ENCODE peak calls at places on chromosomes 7 and 10, in four cellular contexts. One of them, this sample, is unnamed.

GRCh38 chr7:138429577-138430250 is 30.3 kb upstream of the TRIM24 start:
- DNase-seq in stimulated activated CD8-positive, alpha-beta memory T cell treated with anti-CD3 and anti-CD28 coated beads, Interleukin-4, amount 100 ng/mL, for 4 hours: no peak
- DNase-seq in SK-MEL-5: no peak
- DNase-seq in left ventricle myocardium inferior: no peak
- DNase-seq in this sample: peak; percentile 13

GRCh38 chr7:100588438-100588837 is 2.3 kb downstream of the FBXO24 start:
- DNase-seq in stimulated activated CD8-positive, alpha-beta memory T cell treated with anti-CD3 and anti-CD28 coated beads, Interleukin-4, amount 100 ng/mL, for 4 hours: no peak
- DNase-seq in SK-MEL-5: peak; percentile 63
- DNase-seq in left ventricle myocardium inferior: no peak
- DNase-seq in this sample: peak; percentile 69

GRCh38 chr10:75547391-75548298 is 116.2 kb downstream of the LRMDA start:
- DNase-seq in stimulated activated CD8-positive, alpha-beta memory T cell treated with anti-CD3 and anti-CD28 coated beads, Interleukin-4, amount 100 ng/mL, for 4 hours: no peak
- DNase-seq in SK-MEL-5: no peak
- DNase-seq in left ventricle myocardium inferior: no peak
- DNase-seq in this sample: peak; percentile 77

GRCh38 chr10:28177944-28178637 is 124.8 kb downstream of the MPP7 start:
- DNase-seq in stimulated activated CD8-positive, alpha-beta memory T cell treated with anti-CD3 and anti-CD28 coated beads, Interleukin-4, amount 100 ng/mL, for 4 hours: no peak
- DNase-seq in SK-MEL-5: no peak
- DNase-seq in left ventricle myocardium inferior: no peak
- DNase-seq in this sample: peak; percentile 83

GRCh38 chr7:96973986-96974385 is 31.4 kb upstream of the DLX6 start:
- DNase-seq in stimulated activated CD8-positive, alpha-beta memory T cell treated with anti-CD3 and anti-CD28 coated beads, Interleukin-4, amount 100 ng/mL, for 4 hours: no peak
- DNase-seq in SK-MEL-5: no peak
- DNase-seq in left ventricle myocardium inferior: no peak
- DNase-seq in this sample: no peak

GRCh38 chr7:66371096-66371824 is 166.1 kb downstream of the TPST1 start:
- DNase-seq in stimulated activated CD8-positive, alpha-beta memory T cell treated with anti-CD3 and anti-CD28 coated beads, Interleukin-4, amount 100 ng/mL, for 4 hours: no peak
- DNase-seq in SK-MEL-5: no peak
- DNase-seq in left ventricle myocardium inferior: no peak
- DNase-seq in this sample: no peak

GRCh38 chr7:45591101-45591906 is 17.1 kb downstream of the ADCY1 start:
- DNase-seq in stimulated activated CD8-positive, alpha-beta memory T cell treated with anti-CD3 and anti-CD28 coated beads, Interleukin-4, amount 100 ng/mL, for 4 hours: no peak
- DNase-seq in SK-MEL-5: no peak
- DNase-seq in left ventricle myocardium inferior: no peak
- DNase-seq in this sample: no peak

GRCh38 chr10:108450280-108450679 is 1285.8 kb upstream of the SORCS1 start:
- DNase-seq in stimulated activated CD8-positive, alpha-beta memory T cell treated with anti-CD3 and anti-CD28 coated beads, Interleukin-4, amount 100 ng/mL, for 4 hours: no peak
- DNase-seq in SK-MEL-5: no peak
- DNase-seq in left ventricle myocardium inferior: no peak
- DNase-seq in this sample: no peak

GRCh38 chr10:65275296-65275695 is 1650.5 kb upstream of the LRRTM3 start:
- DNase-seq in stimulated activated CD8-positive, alpha-beta memory T cell treated with anti-CD3 and anti-CD28 coated beads, Interleukin-4, amount 100 ng/mL, for 4 hours: no peak
- DNase-seq in SK-MEL-5: no peak
- DNase-seq in left ventricle myocardium inferior: no peak
- DNase-seq in this sample: no peak

GRCh38 chr7:69761290-69761922 is 163.1 kb downstream of the AUTS2 start:
- DNase-seq in stimulated activated CD8-positive, alpha-beta memory T cell treated with anti-CD3 and anti-CD28 coated beads, Interleukin-4, amount 100 ng/mL, for 4 hours: no peak
- DNase-seq in SK-MEL-5: no peak
- DNase-seq in left ventricle myocardium inferior: no peak
- DNase-seq in this sample: no peak

GRCh38 chr7:142714375-142714774 is 34.9 kb upstream of the PRSS1 start:
- DNase-seq in stimulated activated CD8-positive, alpha-beta memory T cell treated with anti-CD3 and anti-CD28 coated beads, Interleukin-4, amount 100 ng/mL, for 4 hours: no peak
- DNase-seq in SK-MEL-5: no peak
- DNase-seq in left ventricle myocardium inferior: no peak
- DNase-seq in this sample: no peak

GRCh38 chr7:66542528-66543373 is 85.9 kb upstream of the KCTD7 start:
- DNase-seq in stimulated activated CD8-positive, alpha-beta memory T cell treated with anti-CD3 and anti-CD28 coated beads, Interleukin-4, amount 100 ng/mL, for 4 hours: no peak
- DNase-seq in SK-MEL-5: no peak
- DNase-seq in left ventricle myocardium inferior: no peak
- DNase-seq in this sample: no peak

GRCh38 chr7:143318661-143319060 is 2.8 kb downstream of the CLCN1 start:
- DNase-seq in stimulated activated CD8-positive, alpha-beta memory T cell treated with anti-CD3 and anti-CD28 coated beads, Interleukin-4, amount 100 ng/mL, for 4 hours: no peak
- DNase-seq in SK-MEL-5: no peak
- DNase-seq in left ventricle myocardium inferior: no peak
- DNase-seq in this sample: no peak

GRCh38 chr7:55365103-55365679 is at the start of gene LANCL2:
- DNase-seq in stimulated activated CD8-positive, alpha-beta memory T cell treated with anti-CD3 and anti-CD28 coated beads, Interleukin-4, amount 100 ng/mL, for 4 hours: peak; percentile 15
- DNase-seq in SK-MEL-5: peak; percentile 56
- DNase-seq in left ventricle myocardium inferior: no peak
- DNase-seq in this sample: peak; percentile 29

GRCh38 chr7:106138776-106139175 is 26.7 kb upstream of the SYPL1 start:
- DNase-seq in stimulated activated CD8-positive, alpha-beta memory T cell treated with anti-CD3 and anti-CD28 coated beads, Interleukin-4, amount 100 ng/mL, for 4 hours: no peak
- DNase-seq in SK-MEL-5: no peak
- DNase-seq in left ventricle myocardium inferior: no peak
- DNase-seq in this sample: no peak

GRCh38 chr7:2710901-2711551 is 23.0 kb downstream of the AMZ1 start:
- DNase-seq in stimulated activated CD8-positive, alpha-beta memory T cell treated with anti-CD3 and anti-CD28 coated beads, Interleukin-4, amount 100 ng/mL, for 4 hours: no peak
- DNase-seq in SK-MEL-5: peak; percentile 73
- DNase-seq in left ventricle myocardium inferior: no peak
- DNase-seq in this sample: peak; percentile 4

GRCh38 chr10:48836605-48837004 is 103.0 kb downstream of the LRRC18 start:
- DNase-seq in stimulated activated CD8-positive, alpha-beta memory T cell treated with anti-CD3 and anti-CD28 coated beads, Interleukin-4, amount 100 ng/mL, for 4 hours: no peak
- DNase-seq in SK-MEL-5: no peak
- DNase-seq in left ventricle myocardium inferior: peak; percentile 41
- DNase-seq in this sample: no peak

GRCh38 chr10:124267231-124267885 is 151.4 kb downstream of the OAT start:
- DNase-seq in stimulated activated CD8-positive, alpha-beta memory T cell treated with anti-CD3 and anti-CD28 coated beads, Interleukin-4, amount 100 ng/mL, for 4 hours: no peak
- DNase-seq in SK-MEL-5: no peak
- DNase-seq in left ventricle myocardium inferior: peak; percentile 41
- DNase-seq in this sample: no peak

GRCh38 chr10:129963831-129964501 is at the start of gene EBF3:
- DNase-seq in stimulated activated CD8-positive, alpha-beta memory T cell treated with anti-CD3 and anti-CD28 coated beads, Interleukin-4, amount 100 ng/mL, for 4 hours: no peak
- DNase-seq in SK-MEL-5: peak; percentile 85
- DNase-seq in left ventricle myocardium inferior: peak; percentile 90
- DNase-seq in this sample: no peak

GRCh38 chr7:123410273-123410928 is 124.0 kb downstream of the IQUB start:
- DNase-seq in stimulated activated CD8-positive, alpha-beta memory T cell treated with anti-CD3 and anti-CD28 coated beads, Interleukin-4, amount 100 ng/mL, for 4 hours: no peak
- DNase-seq in SK-MEL-5: peak; percentile 21
- DNase-seq in left ventricle myocardium inferior: peak; percentile 22
- DNase-seq in this sample: peak; percentile 4

GRCh38 chr10:106795619-106796018 is 368.9 kb downstream of the SORCS1 start:
- DNase-seq in stimulated activated CD8-positive, alpha-beta memory T cell treated with anti-CD3 and anti-CD28 coated beads, Interleukin-4, amount 100 ng/mL, for 4 hours: no peak
- DNase-seq in SK-MEL-5: peak; percentile 50
- DNase-seq in left ventricle myocardium inferior: peak; percentile 24
- DNase-seq in this sample: peak; percentile 83

GRCh38 chr10:132616170-132616994 is 78.8 kb downstream of the INPP5A start:
- DNase-seq in stimulated activated CD8-positive, alpha-beta memory T cell treated with anti-CD3 and anti-CD28 coated beads, Interleukin-4, amount 100 ng/mL, for 4 hours: peak; percentile 33
- DNase-seq in SK-MEL-5: no peak
- DNase-seq in left ventricle myocardium inferior: no peak
- DNase-seq in this sample: no peak

GRCh38 chr7:289756-290553 is at the start of gene FOXL3:
- DNase-seq in stimulated activated CD8-positive, alpha-beta memory T cell treated with anti-CD3 and anti-CD28 coated beads, Interleukin-4, amount 100 ng/mL, for 4 hours: no peak
- DNase-seq in SK-MEL-5: no peak
- DNase-seq in left ventricle myocardium inferior: no peak
- DNase-seq in this sample: no peak

GRCh38 chr7:132379292-132379691 is 197.0 kb downstream of the PLXNA4 start:
- DNase-seq in stimulated activated CD8-positive, alpha-beta memory T cell treated with anti-CD3 and anti-CD28 coated beads, Interleukin-4, amount 100 ng/mL, for 4 hours: no peak
- DNase-seq in SK-MEL-5: no peak
- DNase-seq in left ventricle myocardium inferior: no peak
- DNase-seq in this sample: no peak

GRCh38 chr7:155815332-155816191 is 3.3 kb upstream of the SHH start:
- DNase-seq in stimulated activated CD8-positive, alpha-beta memory T cell treated with anti-CD3 and anti-CD28 coated beads, Interleukin-4, amount 100 ng/mL, for 4 hours: peak; percentile 16
- DNase-seq in SK-MEL-5: peak; percentile 78
- DNase-seq in left ventricle myocardium inferior: no peak
- DNase-seq in this sample: peak; percentile 55

GRCh38 chr7:1925349-1925748 is 255.3 kb downstream of the ELFN1 start:
- DNase-seq in stimulated activated CD8-positive, alpha-beta memory T cell treated with anti-CD3 and anti-CD28 coated beads, Interleukin-4, amount 100 ng/mL, for 4 hours: no peak
- DNase-seq in SK-MEL-5: peak; percentile 34
- DNase-seq in left ventricle myocardium inferior: no peak
- DNase-seq in this sample: peak; percentile 20

GRCh38 chr7:3493499-3493898 is 192.4 kb downstream of the SDK1 start:
- DNase-seq in stimulated activated CD8-positive, alpha-beta memory T cell treated with anti-CD3 and anti-CD28 coated beads, Interleukin-4, amount 100 ng/mL, for 4 hours: no peak
- DNase-seq in SK-MEL-5: no peak
- DNase-seq in left ventricle myocardium inferior: no peak
- DNase-seq in this sample: no peak

GRCh38 chr7:152365982-152366603 is 69.7 kb downstream of the KMT2C start:
- DNase-seq in stimulated activated CD8-positive, alpha-beta memory T cell treated with anti-CD3 and anti-CD28 coated beads, Interleukin-4, amount 100 ng/mL, for 4 hours: no peak
- DNase-seq in SK-MEL-5: no peak
- DNase-seq in left ventricle myocardium inferior: no peak
- DNase-seq in this sample: no peak

GRCh38 chr10:86267286-86268195 is 99.1 kb downstream of the GRID1 start:
- DNase-seq in stimulated activated CD8-positive, alpha-beta memory T cell treated with anti-CD3 and anti-CD28 coated beads, Interleukin-4, amount 100 ng/mL, for 4 hours: no peak
- DNase-seq in SK-MEL-5: no peak
- DNase-seq in left ventricle myocardium inferior: no peak
- DNase-seq in this sample: no peak

GRCh38 chr10:47415520-47416304 is 31.6 kb upstream of the ZNF488 start:
- DNase-seq in stimulated activated CD8-positive, alpha-beta memory T cell treated with anti-CD3 and anti-CD28 coated beads, Interleukin-4, amount 100 ng/mL, for 4 hours: no peak
- DNase-seq in SK-MEL-5: no peak
- DNase-seq in left ventricle myocardium inferior: no peak
- DNase-seq in this sample: no peak

GRCh38 chr7:44980393-44981034 is 1.7 kb upstream of the MYO1G start:
- DNase-seq in stimulated activated CD8-positive, alpha-beta memory T cell treated with anti-CD3 and anti-CD28 coated beads, Interleukin-4, amount 100 ng/mL, for 4 hours: no peak
- DNase-seq in SK-MEL-5: peak; percentile 49
- DNase-seq in left ventricle myocardium inferior: no peak
- DNase-seq in this sample: no peak

GRCh38 chr7:92874567-92874966 is 38.2 kb upstream of the CDK6 start:
- DNase-seq in stimulated activated CD8-positive, alpha-beta memory T cell treated with anti-CD3 and anti-CD28 coated beads, Interleukin-4, amount 100 ng/mL, for 4 hours: no peak
- DNase-seq in SK-MEL-5: peak; percentile 51
- DNase-seq in left ventricle myocardium inferior: no peak
- DNase-seq in this sample: no peak

GRCh38 chr7:16794990-16795389 is 9.8 kb downstream of the AGR2 start:
- DNase-seq in stimulated activated CD8-positive, alpha-beta memory T cell treated with anti-CD3 and anti-CD28 coated beads, Interleukin-4, amount 100 ng/mL, for 4 hours: no peak
- DNase-seq in SK-MEL-5: no peak
- DNase-seq in left ventricle myocardium inferior: no peak
- DNase-seq in this sample: no peak